ENCODE peak calls at places on chromosomes 5 and 9, in six cellular contexts. J, K, B, T, S and C are unnamed samples.

GRCh38 chr5:134510970-134511795 is 14.3 kb upstream of the JADE2 start:
- DNase-seq in B (no peak), S (no peak), K (no peak), T (no peak), J (no peak), C (no peak)

GRCh38 chr5:173477320-173478055 is 139.0 kb downstream of the BOD1 start:
- DNase-seq in T (no peak), K (no peak), S (no peak), B (no peak), J (no peak), C (peak)

GRCh38 chr5:143401846-143402463 is 1.5 kb downstream of the NR3C1 start:
- DNase-seq in S (no peak), T (no peak), B (no peak), K (peak), J (peak), C (no peak)

GRCh38 chr5:76337949-76338589 is 65.0 kb upstream of the IQGAP2 start:
- DNase-seq in B (peak), S (peak), J (peak), T (peak), K (no peak), C (no peak)

GRCh38 chr9:121841771-121842611 is 190.6 kb downstream of the DAB2IP start:
- DNase-seq in B (no peak), T (no peak), S (no peak), K (no peak), J (no peak), C (no peak)

GRCh38 chr5:139744471-139745120 is 51.0 kb upstream of the PSD2 start:
- DNase-seq in J (no peak), S (no peak), T (no peak), B (no peak), K (no peak), C (no peak)

GRCh38 chr9:111036068-111036789 is 2.0 kb downstream of the LPAR1 start:
- DNase-seq in T (no peak), S (no peak), K (no peak), B (no peak), J (no peak), C (no peak)

GRCh38 chr9:34957492-34958410 is at the start of gene PHF24:
- DNase-seq in B (no peak), K (no peak), S (no peak), T (no peak), J (no peak), C (no peak)

GRCh38 chr5:179275941-179276837 is 69.1 kb downstream of the ADAMTS2 start:
- DNase-seq in J (no peak), T (no peak), S (no peak), B (peak), K (no peak), C (peak)

GRCh38 chr9:13493697-13494096 is 214.2 kb upstream of the MPDZ start:
- DNase-seq in K (no peak), B (no peak), S (no peak), J (no peak), T (no peak), C (no peak)

GRCh38 chr9:130042406-130042930 is 521 bp downstream of the FNBP1 start:
- DNase-seq in J (no peak), K (no peak), B (no peak), S (no peak), T (no peak), C (no peak)

GRCh38 chr5:140182075-140182709 is 7.2 kb downstream of the CYSTM1 start:
- DNase-seq in S (no peak), B (no peak), J (no peak), K (no peak), T (no peak), C (no peak)

GRCh38 chr5:2332521-2332920 is 419.0 kb downstream of the IRX2 start:
- DNase-seq in T (no peak), S (no peak), B (no peak), K (no peak), J (no peak), C (no peak)

GRCh38 chr9:136975624-136976023 is 1.7 kb upstream of the PTGDS start:
- DNase-seq in J (no peak), K (no peak), T (no peak), B (no peak), S (peak), C (no peak)

GRCh38 chr9:35906923-35907699 is 1.1 kb downstream of the HRCT1 start:
- DNase-seq in K (no peak), J (no peak), B (no peak), S (no peak), T (no peak), C (peak)

GRCh38 chr5:164041105-164041504 is 535.7 kb downstream of the MAT2B start:
- DNase-seq in J (no peak), T (no peak), B (no peak), S (no peak), K (no peak), C (no peak)

GRCh38 chr9:4886698-4887097 is 94.0 kb downstream of the RCL1 start:
- DNase-seq in B (no peak), T (no peak), J (no peak), K (no peak), S (no peak), C (no peak)

GRCh38 chr9:104963076-104963475 is 35.1 kb upstream of the ABCA1 start:
- DNase-seq in T (no peak), B (no peak), K (no peak), S (no peak), J (no peak), C (no peak)

GRCh38 chr5:174327317-174327864 is 281.9 kb downstream of the NSG2 start:
- DNase-seq in T (peak), S (peak), J (no peak), B (peak), K (peak), C (no peak)

GRCh38 chr5:32057157-32058096 is 116.7 kb downstream of the GOLPH3 start:
- DNase-seq in J (no peak), B (no peak), K (no peak), T (no peak), S (no peak), C (no peak)

GRCh38 chr5:122471031-122471751 is 159.2 kb downstream of the SNCAIP start:
- DNase-seq in J (no peak), T (no peak), K (no peak), S (no peak), B (no peak), C (no peak)

GRCh38 chr9:108889649-108890067 is 27.6 kb downstream of the ACTL7A start:
- DNase-seq in S (no peak), T (no peak), J (no peak), K (no peak), B (no peak), C (peak)

GRCh38 chr5:91712718-91713117 is 329.6 kb upstream of the ARRDC3 start:
- DNase-seq in S (no peak), J (no peak), T (no peak), B (no peak), K (no peak), C (no peak)

GRCh38 chr5:126868961-126869451 is 92.1 kb downstream of the LMNB1 start:
- DNase-seq in B (no peak), K (peak), S (no peak), T (no peak), J (no peak), C (no peak)

GRCh38 chr9:128150594-128151342 is 1.5 kb downstream of the LCN2 start:
- DNase-seq in K (no peak), T (no peak), S (peak), B (no peak), J (no peak), C (no peak)

GRCh38 chr5:157915638-157916037 is 56.7 kb upstream of the CLINT1 start:
- DNase-seq in S (peak), J (no peak), B (no peak), T (no peak), K (no peak), C (no peak)